ENCODE peak calls at places on chromosomes 13 and 19, in five cellular contexts. N is NCI-H82; E is T-helper 9 cell; L is activated CD4-positive, CD25-positive, alpha-beta regulatory T cell; S is LHCN-M2. T is an unnamed sample.
A peak's percentile ranks its signal among the peaks of the same experiment; 100 is the strongest.

GRCh38 chr19:49939721-49940481 is 10.6 kb upstream of the NUP62 start:
- DNase-seq in S (no peak), L (no peak), E (no peak), N (peak; percentile 28), T (no peak)

GRCh38 chr19:47275866-47276461 is 1.3 kb downstream of the INAFM1 start:
- DNase-seq in L (no peak), N (no peak), S (no peak), E (no peak), T (no peak)

GRCh38 chr19:35228177-35228930 is at the start of gene FAM187B:
- DNase-seq in L (no peak), E (no peak), S (no peak), N (no peak), T (no peak)

GRCh38 chr19:6737873-6738725 is 719 bp upstream of the GPR108 start:
- DNase-seq in E (peak; percentile 57), L (peak; percentile 60), N (peak; percentile 93), S (peak; percentile 74), T (peak; percentile 58)

GRCh38 chr19:54345938-54346386 is 7.0 kb upstream of the LILRA4 start:
- DNase-seq in E (no peak), L (no peak), S (no peak), N (no peak), T (no peak)

GRCh38 chr13:38582133-38582532 is 104.7 kb upstream of the FREM2 start:
- DNase-seq in L (no peak), E (no peak), N (peak; percentile 85), S (peak; percentile 36), T (no peak)

GRCh38 chr19:6005321-6006069 is 27.6 kb upstream of the RANBP3 start:
- DNase-seq in S (no peak), L (no peak), N (no peak), E (no peak), T (no peak)

GRCh38 chr13:113897161-113897560 is 33.3 kb upstream of the GAS6 start:
- DNase-seq in S (peak; percentile 99), L (no peak), N (no peak), E (no peak), T (no peak)

GRCh38 chr13:46022476-46022875 is 30.1 kb downstream of the ZC3H13 start:
- DNase-seq in E (no peak), L (no peak), N (no peak), S (peak; percentile 27), T (no peak)

GRCh38 chr19:2636897-2637683 is 65.4 kb downstream of the GNG7 start:
- DNase-seq in L (peak; percentile 60), S (peak; percentile 28), N (peak; percentile 30), E (peak; percentile 74), T (peak; percentile 65)

GRCh38 chr13:30526612-30527217 is 61.0 kb upstream of the HMGB1 start:
- DNase-seq in N (no peak), E (no peak), S (no peak), L (no peak), T (no peak)

GRCh38 chr19:47447470-47448359 is 24.0 kb downstream of the SLC8A2 start:
- DNase-seq in S (peak; percentile 19), E (peak; percentile 28), L (peak; percentile 35), N (peak; percentile 99), T (no peak)

GRCh38 chr13:35990196-35990595 is 141.0 kb downstream of the DCLK1 start:
- DNase-seq in S (no peak), E (no peak), N (no peak), L (no peak), T (no peak)

GRCh38 chr13:32917504-32917903 is 98.7 kb upstream of the KL start:
- DNase-seq in E (no peak), L (no peak), S (no peak), N (no peak), T (no peak)

GRCh38 chr13:48221301-48222190 is 11.5 kb upstream of the ITM2B start:
- DNase-seq in S (peak; percentile 28), E (no peak), N (no peak), L (no peak), T (no peak)

GRCh38 chr13:52738719-52739467 is 727 bp downstream of the CNMD start:
- DNase-seq in N (no peak), L (no peak), S (no peak), E (no peak), T (no peak)

GRCh38 chr19:5913739-5914357 is at the start of gene CAPS:
- DNase-seq in N (no peak), S (peak; percentile 58), E (no peak), L (no peak), T (no peak)

GRCh38 chr19:49361438-49362047 is 673 bp downstream of the TEAD2 start:
- DNase-seq in E (no peak), S (peak; percentile 83), N (peak; percentile 73), L (no peak), T (no peak)

GRCh38 chr13:94169783-94170513 is 309.5 kb downstream of the DCT start:
- DNase-seq in E (no peak), S (no peak), N (no peak), L (no peak), T (no peak)

GRCh38 chr19:1837625-1838105 is 10.6 kb downstream of the REXO1 start:
- DNase-seq in E (peak; percentile 65), L (peak; percentile 49), N (peak; percentile 50), S (no peak), T (peak; percentile 59)

GRCh38 chr19:33441277-33441699 is 67.8 kb downstream of the CEBPG start:
- DNase-seq in N (no peak), L (no peak), E (no peak), S (no peak), T (no peak)

GRCh38 chr19:11296264-11296663 is 304 bp downstream of the TSPAN16 start:
- DNase-seq in S (no peak), L (no peak), N (no peak), E (no peak), T (no peak)

GRCh38 chr19:54096642-54097106 is 3.9 kb downstream of the OSCAR start:
- DNase-seq in N (peak; percentile 11), L (no peak), E (no peak), S (peak; percentile 66), T (no peak)

GRCh38 chr19:2337329-2337707 is 8.8 kb downstream of the SPPL2B start:
- DNase-seq in N (peak; percentile 55), E (no peak), S (no peak), L (no peak), T (no peak)

GRCh38 chr13:62879071-62879470 is 1463.4 kb upstream of the PCDH20 start:
- DNase-seq in S (no peak), N (no peak), E (no peak), L (no peak), T (no peak)

GRCh38 chr19:33564836-33565338 is 43.3 kb upstream of the PEPD start:
- DNase-seq in E (no peak), N (no peak), L (no peak), S (no peak), T (no peak)

GRCh38 chr19:42634409-42635232 is 39.9 kb upstream of the CEACAM8 start:
- DNase-seq in S (peak; percentile 13), E (peak; percentile 5), N (peak; percentile 53), L (peak; percentile 30), T (no peak)